ENCODE peak calls at places on chromosomes 16 and 17, in eight cellular contexts. Y is iPS DF 6.9; X is heart right ventricle; L is effector memory CD4-positive, alpha-beta T cell; T is uterus; V is vagina; N is lung; B is mesendoderm. H is an unnamed sample.

GRCh38 chr17:72338304-72338703 is 217.5 kb downstream of the SOX9 start:
- DNase-seq in Y (no peak), X (no peak), L (no peak), T (no peak), V (no peak), N (no peak), B (no peak), H (no peak)

GRCh38 chr17:4513113-4514032 is 14.7 kb downstream of the SPNS2 start:
- DNase-seq in Y (no peak), X (no peak), L (no peak), T (no peak), V (no peak), N (no peak), B (no peak), H (no peak)

GRCh38 chr17:74430706-74431567 is 951 bp upstream of the GPRC5C start:
- DNase-seq in Y (no peak), X (peak; percentile 85), L (no peak), T (peak; percentile 91), V (no peak), N (peak; percentile 86), B (peak; percentile 74), H (peak; percentile 90)

GRCh38 chr16:68704232-68704867 is 32.7 kb upstream of the CDH1 start:
- DNase-seq in Y (peak; percentile 91), X (peak; percentile 44), L (no peak), T (peak; percentile 29), V (no peak), N (peak; percentile 88), B (peak; percentile 96), H (peak; percentile 87)

GRCh38 chr17:72388765-72389473 is 268.1 kb downstream of the SOX9 start:
- DNase-seq in Y (no peak), X (no peak), L (no peak), T (no peak), V (no peak), N (no peak), B (no peak), H (peak; percentile 41)

GRCh38 chr17:78844301-78845005 is 3.8 kb upstream of the USP36 start:
- DNase-seq in Y (no peak), X (no peak), L (no peak), T (no peak), V (no peak), N (no peak), B (no peak), H (no peak)

GRCh38 chr17:59521465-59522126 is 43.8 kb upstream of the DHX40 start:
- DNase-seq in Y (peak; percentile 41), X (peak; percentile 23), L (peak; percentile 6), T (peak; percentile 19), V (no peak), N (peak; percentile 51), B (peak; percentile 78), H (peak; percentile 76)

GRCh38 chr16:57445510-57445909 is 1.7 kb downstream of the CIAPIN1 start:
- DNase-seq in Y (no peak), X (no peak), L (no peak), T (no peak), V (no peak), N (no peak), B (no peak), H (no peak)

GRCh38 chr17:69959291-69959690 is 115.7 kb upstream of the KCNJ16 start:
- DNase-seq in Y (no peak), X (no peak), L (no peak), T (no peak), V (no peak), N (no peak), B (no peak), H (no peak)

GRCh38 chr16:13426279-13426678 is 493.7 kb upstream of the ERCC4 start:
- DNase-seq in Y (peak; percentile 33), X (no peak), L (no peak), T (no peak), V (no peak), N (no peak), B (peak; percentile 84), H (peak; percentile 35)

GRCh38 chr16:14232106-14232890 is 161.2 kb downstream of the MRTFB start:
- DNase-seq in Y (no peak), X (no peak), L (no peak), T (no peak), V (no peak), N (no peak), B (no peak), H (no peak)

GRCh38 chr16:11629071-11630030 is 38.9 kb upstream of the SNN start:
- DNase-seq in Y (no peak), X (no peak), L (no peak), T (no peak), V (no peak), N (no peak), B (peak; percentile 33), H (no peak)

GRCh38 chr17:1412185-1413110 is 12.4 kb upstream of the YWHAE start:
- DNase-seq in Y (no peak), X (no peak), L (no peak), T (no peak), V (no peak), N (peak; percentile 45), B (no peak), H (no peak)

GRCh38 chr16:51391798-51392511 is 240.9 kb upstream of the SALL1 start:
- DNase-seq in Y (peak; percentile 50), X (no peak), L (no peak), T (no peak), V (no peak), N (no peak), B (peak; percentile 89), H (no peak)

GRCh38 chr16:53837421-53837820 is 133.5 kb downstream of the FTO start:
- DNase-seq in Y (no peak), X (no peak), L (no peak), T (no peak), V (no peak), N (no peak), B (no peak), H (no peak)

GRCh38 chr17:79621151-79621940 is 10.5 kb upstream of the RBFOX3 start:
- DNase-seq in Y (no peak), X (no peak), L (no peak), T (peak; percentile 10), V (peak; percentile 55), N (no peak), B (no peak), H (peak; percentile 15)

GRCh38 chr17:29358421-29358820 is 31.7 kb upstream of the TAOK1 start:
- DNase-seq in Y (no peak), X (no peak), L (no peak), T (no peak), V (no peak), N (no peak), B (no peak), H (no peak)

GRCh38 chr16:86664518-86665318 is 86.4 kb downstream of the FOXL1 start:
- DNase-seq in Y (no peak), X (no peak), L (no peak), T (no peak), V (no peak), N (no peak), B (peak; percentile 68), H (no peak)

GRCh38 chr17:7445011-7445927 is at the start of gene CHRNB1:
- DNase-seq in Y (no peak), X (peak; percentile 87), L (no peak), T (peak; percentile 60), V (no peak), N (peak; percentile 80), B (peak; percentile 88), H (no peak)

GRCh38 chr17:79792984-79793923 is 3.6 kb downstream of the CBX8 start:
- DNase-seq in Y (no peak), X (no peak), L (no peak), T (no peak), V (no peak), N (no peak), B (peak; percentile 51), H (no peak)

GRCh38 chr17:1111599-1112443 is 68.0 kb downstream of the ABR start:
- DNase-seq in Y (no peak), X (peak; percentile 70), L (no peak), T (no peak), V (no peak), N (peak; percentile 67), B (no peak), H (no peak)

GRCh38 chr16:27312580-27313421 is 973 bp upstream of the IL4R start:
- DNase-seq in Y (no peak), X (no peak), L (no peak), T (no peak), V (no peak), N (no peak), B (no peak), H (no peak)
- H3K27ac ChIP-seq in Y (no peak overlapping the region), X (peak overlapping the region; percentile 95), L (peak overlapping the region; percentile 98), T (peak overlapping the region; percentile 96), V (peak overlapping the region; percentile 98), N (peak overlapping the region; percentile 90), B (no peak overlapping the region), H (no peak overlapping the region)

DNA sequence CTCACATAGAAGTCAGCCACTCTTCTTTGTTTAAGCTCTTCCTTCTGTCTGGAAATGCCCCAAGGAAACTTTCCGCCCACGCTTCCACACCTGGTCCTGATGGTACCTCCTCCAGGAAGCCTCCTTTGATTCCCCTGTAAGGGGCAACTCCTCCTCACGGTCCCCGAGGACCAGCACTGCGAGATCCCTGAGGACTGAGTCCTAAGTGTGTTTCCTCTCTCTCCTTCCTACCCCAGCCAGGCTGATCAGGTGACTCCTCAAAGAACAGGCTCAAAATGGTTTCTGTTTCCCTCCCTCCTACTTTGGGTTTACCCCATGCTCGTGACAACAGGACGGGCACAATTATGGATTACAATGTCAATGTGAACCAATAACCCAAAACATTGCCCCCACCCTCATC is 63.0 kb upstream of the MED9 start:
- DNase-seq in Y (no peak), X (no peak), L (no peak), T (no peak), V (no peak), N (no peak), B (no peak), H (no peak)
- H3K4me3 ChIP-seq in Y (no peak overlapping the region), X (no peak overlapping the region), L (no peak overlapping the region), T (no peak overlapping the region), V (no peak overlapping the region), N (no peak overlapping the region), B (no peak overlapping the region), H (no peak overlapping the region)

GRCh38 chr16:6692874-6693273 is 639.8 kb upstream of the RBFOX1 start:
- DNase-seq in Y (no peak), X (no peak), L (no peak), T (no peak), V (no peak), N (no peak), B (no peak), H (no peak)
- H3K36me3 ChIP-seq in Y (no peaks in the 10 kb centered on the region), X (no peaks in the 10 kb centered on the region), L (no peaks in the 10 kb centered on the region), T (no peaks in the 10 kb centered on the region), V (no peaks in the 10 kb centered on the region), N (no peaks in the 10 kb centered on the region), B (no peaks in the 10 kb centered on the region), H (no peaks in the 10 kb centered on the region)

DNA sequence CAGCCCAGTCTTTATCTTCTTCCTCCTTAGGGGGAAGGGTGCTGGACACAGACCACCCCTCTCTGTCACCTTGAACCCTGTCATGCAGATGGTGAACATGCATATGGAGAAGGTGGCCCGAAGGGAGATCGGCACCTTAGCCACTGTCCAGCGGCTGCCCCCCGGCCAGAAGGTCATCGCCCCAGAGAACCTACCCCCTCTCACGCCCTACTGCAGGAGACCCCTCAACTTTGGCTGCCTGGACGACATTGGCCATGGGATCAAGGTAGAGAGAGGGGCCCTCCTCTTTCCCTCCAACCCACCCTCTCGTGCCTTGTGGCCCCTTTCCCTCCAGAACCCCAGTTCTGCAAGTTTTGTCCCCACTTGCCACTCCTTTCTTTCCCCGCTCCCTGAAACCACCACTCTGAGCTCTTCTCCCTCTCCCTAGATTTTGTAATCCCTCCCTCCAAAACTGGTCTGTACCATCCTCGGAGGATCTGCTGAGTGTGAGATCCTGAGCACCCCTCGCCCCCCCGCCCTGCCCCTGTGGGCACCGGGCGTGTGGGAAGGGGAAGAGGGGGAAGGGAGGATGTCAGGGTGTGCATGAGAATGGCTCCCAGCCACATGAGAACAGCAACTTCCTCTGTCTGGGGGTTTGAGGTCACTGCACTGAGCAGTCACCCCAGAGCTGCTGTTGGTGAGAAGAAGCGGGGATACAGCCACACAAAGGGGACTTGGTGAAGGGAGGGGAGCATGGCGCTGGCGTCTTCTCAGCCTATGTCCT is 7.3 kb downstream of the ABI3 start:
- DNase-seq in Y (no peak), X (peak; percentile 50), L (peak; percentile 63), T (no peak), V (no peak), N (peak; percentile 61), B (no peak), H (no peak)
- H3K27ac ChIP-seq in Y (no peak overlapping the region), X (peak overlapping the region; percentile 80), L (peak overlapping the region; percentile 57), T (peak overlapping the region; percentile 57), V (peak overlapping the region; percentile 21), N (no peak overlapping the region), B (no peak overlapping the region), H (no peak overlapping the region)

H was measured in WERI-Rb-1.